ENCODE peak calls at places on chromosomes 12 and 14, in five cellular contexts. L, A, S, D and E are unnamed samples. For H3K27me3, the result is how much of the 10 kb centered on the place peaks cover.

GRCh38 chr12:116717466-116718457 is 20.1 kb downstream of the SPRING1 start:
- DNase-seq in L (peak), A (no peak), S (peak), D (peak), E (no peak)

GRCh38 chr12:70366581-70367267 is 634 bp downstream of the KCNMB4 start:
- DNase-seq in L (peak), A (peak), S (peak), D (peak), E (no peak)

GRCh38 chr14:61174395-61175386 is 106.4 kb downstream of the TMEM30B start:
- DNase-seq in L (no peak), A (no peak), S (peak), D (no peak), E (no peak)

GRCh38 chr12:49872781-49873181 is 29.9 kb upstream of the BCDIN3D start:
- DNase-seq in L (no peak), A (no peak), S (peak), D (no peak), E (no peak)

GRCh38 chr12:1642513-1642912 is 13.5 kb downstream of the WNT5B start:
- DNase-seq in L (no peak), A (no peak), S (no peak), D (no peak), E (no peak)

GRCh38 chr12:32126720-32127119 is 20.1 kb downstream of the BICD1 start:
- DNase-seq in L (no peak), A (no peak), S (peak), D (no peak), E (no peak)

GRCh38 chr12:12872139-12872933 is 19.0 kb upstream of the GPRC5A start:
- DNase-seq in L (no peak), A (peak), S (peak), D (no peak), E (peak)

GRCh38 chr14:89466460-89466859 is 49.4 kb upstream of the FOXN3 start:
- DNase-seq in L (peak), A (no peak), S (no peak), D (peak), E (no peak)

GRCh38 chr14:70871863-70872677 is 35.2 kb upstream of the PCNX1 start:
- DNase-seq in L (no peak), A (no peak), S (no peak), D (no peak), E (no peak)

GRCh38 chr12:41919526-41920305 is 225.0 kb downstream of the GXYLT1 start:
- DNase-seq in L (no peak), A (no peak), S (no peak), D (no peak), E (no peak)

GRCh38 chr12:88420460-88420859 is 159.8 kb downstream of the KITLG start:
- DNase-seq in L (no peak), A (no peak), S (peak), D (no peak), E (no peak)

GRCh38 chr12:16006752-16007151 is 95.6 kb downstream of the DERA start:
- DNase-seq in L (no peak), A (no peak), S (no peak), D (no peak), E (no peak)

GRCh38 chr12:118136559-118137003 is 657 bp downstream of the PEBP1 start:
- DNase-seq in L (peak), A (peak), S (peak), D (peak), E (peak)

GRCh38 chr14:54447231-54447692 is 6.1 kb upstream of the CNIH1 start:
- DNase-seq in L (no peak), A (peak), S (peak), D (no peak), E (no peak)

GRCh38 chr12:62817556-62818271 is 117.2 kb downstream of the PPM1H start:
- DNase-seq in L (no peak), A (no peak), S (peak), D (no peak), E (no peak)

GRCh38 chr12:106976013-106976658 is 10.8 kb downstream of the MTERF2 start:
- DNase-seq in L (no peak), A (no peak), S (peak), D (no peak), E (no peak)

GRCh38 chr12:93979189-93979588 is 169.2 kb upstream of the PLXNC1 start:
- DNase-seq in L (peak), A (peak), S (peak), D (no peak), E (no peak)

GRCh38 chr14:55586411-55586810 is 6.4 kb downstream of the KTN1 start:
- DNase-seq in L (no peak), A (no peak), S (peak), D (no peak), E (no peak)
- H3K4me3 ChIP-seq in L (no peak), A (no peak), S (no peak), D (no peak), E (no peak)

GRCh38 chr12:89649820-89650219 is 58.8 kb downstream of the ATP2B1 start:
- DNase-seq in L (no peak), A (no peak), S (no peak), D (no peak), E (no peak)

GRCh38 chr12:89649139-89649538 is 59.5 kb downstream of the ATP2B1 start:
- DNase-seq in L (no peak), A (no peak), S (no peak), D (no peak), E (no peak)

GRCh38 chr12:89650239-89650638 is 58.4 kb downstream of the ATP2B1 start:
- DNase-seq in L (no peak), A (no peak), S (peak), D (no peak), E (no peak)

GRCh38 chr12:89651192-89651591 is 57.4 kb downstream of the ATP2B1 start:
- DNase-seq in L (no peak), A (no peak), S (no peak), D (no peak), E (no peak)

GRCh38 chr12:89648211-89648930 is 60.3 kb downstream of the ATP2B1 start:
- DNase-seq in L (no peak), A (no peak), S (peak), D (no peak), E (no peak)
- TF ChIP-seq POLR2A in L (no peak), A (no peak), S (no peak), D (no peak), E (no peak)

DNA sequence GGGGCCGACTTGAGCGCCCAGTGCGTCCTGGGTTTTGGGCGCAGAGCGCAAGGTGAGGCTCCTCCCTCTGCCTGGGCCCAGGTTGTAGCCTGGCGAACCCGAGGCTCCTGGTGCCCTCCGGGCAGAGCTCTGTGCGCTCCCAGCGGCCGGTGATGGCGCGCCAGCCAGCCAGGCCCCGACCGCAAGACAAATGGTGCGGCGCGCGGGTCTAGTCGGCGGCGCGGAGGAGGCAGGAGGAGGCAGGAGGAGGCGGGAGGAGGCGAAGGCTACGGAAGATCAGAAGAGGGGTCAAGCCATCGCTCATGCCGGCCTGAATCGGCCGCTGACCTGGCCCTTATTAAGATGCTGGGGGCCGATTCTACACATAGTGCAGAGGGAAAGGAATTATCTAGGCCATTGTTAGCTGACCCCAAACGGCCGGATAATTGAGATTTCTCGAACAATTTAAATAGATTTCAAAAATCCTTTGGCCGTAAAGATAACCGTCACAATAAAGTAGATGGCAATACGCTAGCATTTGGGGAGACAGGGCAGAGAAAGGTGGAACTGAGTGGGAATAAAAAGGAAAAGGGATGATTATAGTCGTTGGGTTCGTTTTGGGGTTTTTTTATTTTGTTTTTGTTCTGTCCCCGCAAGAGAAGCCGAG is 2.8 kb downstream of the TBX5 start:
- DNase-seq in L (no peak), A (no peak), S (peak), D (no peak), E (no peak)
- H3K27me3 ChIP-seq in L (under half), A (half or more), S (under half), D (half or more), E (half or more)

DNA sequence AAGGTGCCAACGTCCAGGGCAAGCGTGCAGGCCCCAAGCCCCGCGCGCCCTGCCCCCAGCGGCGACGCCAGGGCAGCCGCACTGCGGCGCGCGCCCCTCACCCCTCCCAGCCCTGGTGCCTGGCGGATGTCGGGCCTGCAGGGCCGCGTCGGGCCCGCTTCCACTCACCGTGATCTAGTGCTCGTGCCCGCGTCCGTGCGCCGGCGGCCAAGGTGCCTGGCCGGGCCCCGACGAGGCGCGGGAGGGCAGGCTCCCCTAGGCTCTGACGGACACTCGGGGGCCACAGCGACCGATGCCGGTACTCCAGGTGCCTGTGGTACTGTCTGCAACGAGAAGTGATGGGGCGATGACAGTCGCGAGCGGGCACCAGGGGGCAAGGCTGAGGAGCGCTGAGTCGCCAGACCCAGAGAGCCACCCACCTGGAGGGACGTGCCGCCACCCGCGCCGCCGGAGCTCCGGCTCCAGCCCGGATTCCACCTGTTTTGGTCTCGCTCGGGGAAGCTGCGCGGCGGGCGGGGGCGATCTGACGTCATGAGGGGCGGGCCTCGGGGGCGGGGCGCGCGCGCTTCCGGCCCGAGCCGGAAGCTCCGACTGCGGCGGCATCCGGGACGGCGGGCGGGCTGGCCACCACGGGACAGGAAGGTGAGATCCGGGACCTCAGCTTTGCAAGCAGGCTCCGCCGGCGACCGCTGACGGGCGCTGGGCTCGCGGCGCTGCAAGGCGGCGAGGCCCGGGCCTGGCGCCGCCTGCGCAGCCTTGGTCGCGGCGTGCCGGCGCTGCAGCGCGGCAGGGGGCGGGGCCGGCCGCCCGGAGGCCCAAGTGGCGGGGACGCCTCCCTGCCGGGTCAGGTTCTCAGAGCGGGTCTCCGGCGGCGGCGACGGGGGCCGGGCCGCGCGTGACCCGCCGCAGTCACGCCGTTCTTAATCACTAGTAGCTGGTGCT is at the start of the genes LYSET and MOAP1:
- DNase-seq in L (peak), A (peak), S (peak), D (peak), E (peak)
- H3K4me3 ChIP-seq in L (peak), A (peak), S (peak), D (peak), E (peak)

GRCh38 chr12:6370994-6371754 is 4.2 kb downstream of the SCNN1A start:
- DNase-seq in L (peak), A (peak), S (peak), D (no peak), E (no peak)
- TF ChIP-seq POLR2A in L (peak), A (no peak), S (no peak), D (no peak), E (no peak)

GRCh38 chr14:36204674-36205073 is 28.2 kb upstream of the PTCSC3 start:
- DNase-seq in L (no peak), A (no peak), S (no peak), D (no peak), E (no peak)
- H3K27me3 ChIP-seq in L (under half), A (under half), S (under half), D (under half), E (under half)

DNA sequence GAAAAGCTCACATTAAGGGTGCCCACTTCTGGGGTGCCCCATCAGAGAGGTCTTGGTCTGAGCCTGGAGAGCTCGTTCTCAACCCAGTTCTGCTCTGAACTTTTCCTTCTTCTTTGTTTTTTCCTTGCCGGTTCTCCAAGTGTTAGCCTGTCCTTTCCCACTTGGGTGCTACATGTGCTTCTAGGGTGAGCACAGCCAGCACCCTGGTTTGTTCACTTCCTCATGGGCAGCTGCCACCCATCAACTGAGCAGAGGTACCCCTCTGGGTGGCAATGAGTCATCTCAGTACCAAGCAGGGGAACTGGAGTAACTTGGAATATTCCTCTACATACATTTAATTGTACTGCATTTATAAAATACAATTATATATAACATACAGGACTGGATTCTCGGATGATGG is 3.9 kb upstream of the SYNE3 start:
- DNase-seq in L (no peak), A (no peak), S (no peak), D (no peak), E (no peak)
- H3K4me3 ChIP-seq in L (no peak), A (no peak), S (no peak), D (no peak), E (no peak)